ENCODE peak calls at places on chromosome 3, in four cellular contexts. One of them, this sample, is unnamed.

GRCh38 chr3:17605032-17605431 is 137.4 kb downstream of the TBC1D5 start:
- DNase-seq in neural progenitor cell: no peak
- DNase-seq in hepatocyte: peak; percentile 15
- DNase-seq in K562: no peak
- DNase-seq in this sample: peak; percentile 88

GRCh38 chr3:31250116-31250813 is 282.5 kb upstream of the STT3B start:
- DNase-seq in K562: no peak
- DNase-seq in neural progenitor cell: no peak
- DNase-seq in hepatocyte: no peak
- DNase-seq in this sample: peak; percentile 6

GRCh38 chr3:112109313-112109712 is 23.1 kb downstream of the C3orf52 start:
- DNase-seq in neural progenitor cell: no peak
- DNase-seq in hepatocyte: no peak
- DNase-seq in K562: no peak
- DNase-seq in this sample: no peak

GRCh38 chr3:172987268-172987667 is 153.8 kb downstream of the SPATA16 start:
- DNase-seq in hepatocyte: peak; percentile 18
- DNase-seq in neural progenitor cell: peak; percentile 39
- DNase-seq in K562: peak; percentile 31
- DNase-seq in this sample: no peak

GRCh38 chr3:3237979-3238378 is 58.5 kb upstream of the CRBN start:
- DNase-seq in hepatocyte: no peak
- DNase-seq in neural progenitor cell: no peak
- DNase-seq in K562: no peak
- DNase-seq in this sample: no peak

GRCh38 chr3:111737056-111737711 is 121.9 kb upstream of the PHLDB2 start:
- DNase-seq in hepatocyte: no peak
- DNase-seq in neural progenitor cell: no peak
- DNase-seq in K562: no peak
- DNase-seq in this sample: no peak

GRCh38 chr3:7959094-7959493 is 542.5 kb upstream of the LMCD1 start:
- DNase-seq in neural progenitor cell: no peak
- DNase-seq in hepatocyte: no peak
- DNase-seq in K562: no peak
- DNase-seq in this sample: no peak

GRCh38 chr3:25156526-25157075 is 271.5 kb upstream of the RARB start:
- DNase-seq in neural progenitor cell: peak; percentile 70
- DNase-seq in hepatocyte: peak; percentile 45
- DNase-seq in K562: no peak
- DNase-seq in this sample: peak; percentile 89

GRCh38 chr3:45496550-45496949 is 98.0 kb upstream of the LIMD1 start:
- DNase-seq in neural progenitor cell: no peak
- DNase-seq in hepatocyte: no peak
- DNase-seq in K562: no peak
- DNase-seq in this sample: no peak

GRCh38 chr3:192419312-192419711 is 308.0 kb downstream of the FGF12 start:
- DNase-seq in hepatocyte: no peak
- DNase-seq in K562: no peak
- DNase-seq in neural progenitor cell: no peak
- DNase-seq in this sample: no peak

GRCh38 chr3:53286727-53287412 is 31.0 kb upstream of the TKT start:
- DNase-seq in neural progenitor cell: peak; percentile 35
- DNase-seq in hepatocyte: no peak
- DNase-seq in K562: no peak
- DNase-seq in this sample: peak; percentile 62

GRCh38 chr3:171028025-171028778 is 1.7 kb upstream of the SLC2A2 start:
- DNase-seq in hepatocyte: peak; percentile 59
- DNase-seq in K562: no peak
- DNase-seq in neural progenitor cell: peak; percentile 56
- DNase-seq in this sample: peak; percentile 97

GRCh38 chr3:175493296-175493695 is 634.2 kb downstream of the NAALADL2 start:
- DNase-seq in K562: no peak
- DNase-seq in neural progenitor cell: no peak
- DNase-seq in hepatocyte: no peak
- DNase-seq in this sample: no peak

GRCh38 chr3:8638994-8639393 is 5.6 kb downstream of the SSUH2 start:
- DNase-seq in neural progenitor cell: no peak
- DNase-seq in hepatocyte: no peak
- DNase-seq in K562: no peak
- DNase-seq in this sample: no peak

GRCh38 chr3:139954146-139954545 is 19.2 kb downstream of the CLSTN2 start:
- DNase-seq in K562: no peak
- DNase-seq in neural progenitor cell: no peak
- DNase-seq in hepatocyte: no peak
- DNase-seq in this sample: no peak

GRCh38 chr3:112752092-112752512 is 94.6 kb downstream of the CD200R1L start:
- DNase-seq in neural progenitor cell: no peak
- DNase-seq in K562: no peak
- DNase-seq in hepatocyte: peak; percentile 50
- DNase-seq in this sample: no peak

GRCh38 chr3:156826896-156827882 is 1.0 kb downstream of the LEKR1 start:
- DNase-seq in hepatocyte: no peak
- DNase-seq in K562: no peak
- DNase-seq in neural progenitor cell: peak; percentile 40
- DNase-seq in this sample: no peak

GRCh38 chr3:188067932-188068331 is 86.0 kb upstream of the LPP start:
- DNase-seq in neural progenitor cell: no peak
- DNase-seq in hepatocyte: peak; percentile 29
- DNase-seq in K562: no peak
- DNase-seq in this sample: peak; percentile 66

GRCh38 chr3:634511-634910 is 437.9 kb downstream of the CHL1 start:
- DNase-seq in hepatocyte: no peak
- DNase-seq in K562: no peak
- DNase-seq in neural progenitor cell: no peak
- DNase-seq in this sample: no peak

GRCh38 chr3:170502297-170502696 is 83.6 kb downstream of the SLC7A14 start:
- DNase-seq in neural progenitor cell: no peak
- DNase-seq in hepatocyte: no peak
- DNase-seq in K562: no peak
- DNase-seq in this sample: peak; percentile 48

GRCh38 chr3:188362405-188362831 is 208.5 kb downstream of the LPP start:
- DNase-seq in neural progenitor cell: no peak
- DNase-seq in hepatocyte: peak; percentile 73
- DNase-seq in K562: no peak
- DNase-seq in this sample: peak; percentile 95

GRCh38 chr3:117144832-117145231 is 435.3 kb downstream of the TUSC7 start:
- DNase-seq in K562: no peak
- DNase-seq in neural progenitor cell: no peak
- DNase-seq in hepatocyte: no peak
- DNase-seq in this sample: peak; percentile 19

GRCh38 chr3:128555098-128555825 is 62.3 kb upstream of the GATA2 start:
- DNase-seq in K562: no peak
- DNase-seq in neural progenitor cell: peak; percentile 43
- DNase-seq in hepatocyte: no peak
- DNase-seq in this sample: no peak

GRCh38 chr3:40994611-40995010 is 204.7 kb upstream of the CTNNB1 start:
- DNase-seq in hepatocyte: no peak
- DNase-seq in neural progenitor cell: no peak
- DNase-seq in K562: no peak
- DNase-seq in this sample: no peak

GRCh38 chr3:52315977-52316764 is at the start of gene DNAH1:
- DNase-seq in K562: no peak
- DNase-seq in hepatocyte: no peak
- DNase-seq in neural progenitor cell: peak; percentile 39
- DNase-seq in this sample: no peak

GRCh38 chr3:144692488-144692887 is 720.9 kb downstream of the DIPK2A start:
- DNase-seq in neural progenitor cell: no peak
- DNase-seq in K562: no peak
- DNase-seq in hepatocyte: no peak
- DNase-seq in this sample: no peak

GRCh38 chr3:63032876-63033275 is 157.7 kb upstream of the CADPS start:
- DNase-seq in neural progenitor cell: no peak
- DNase-seq in hepatocyte: no peak
- DNase-seq in K562: no peak
- DNase-seq in this sample: peak; percentile 15

GRCh38 chr3:2334921-2335320 is 236.3 kb downstream of the CNTN4 start:
- DNase-seq in neural progenitor cell: no peak
- DNase-seq in hepatocyte: no peak
- DNase-seq in K562: no peak
- DNase-seq in this sample: no peak

GRCh38 chr3:112900088-112900487 is 53.4 kb upstream of the CD200R1L start:
- DNase-seq in hepatocyte: no peak
- DNase-seq in neural progenitor cell: no peak
- DNase-seq in K562: no peak
- DNase-seq in this sample: no peak

GRCh38 chr3:183455064-183455463 is 26.6 kb upstream of the MCF2L2 start:
- DNase-seq in K562: no peak
- DNase-seq in hepatocyte: no peak
- DNase-seq in neural progenitor cell: no peak
- DNase-seq in this sample: peak; percentile 72

GRCh38 chr3:46923559-46924350 is 46.2 kb downstream of the PTH1R start:
- DNase-seq in neural progenitor cell: peak; percentile 69
- DNase-seq in K562: peak; percentile 61
- DNase-seq in hepatocyte: peak; percentile 70
- DNase-seq in this sample: no peak

GRCh38 chr3:133854264-133854663 is 41.4 kb downstream of the RAB6B start:
- DNase-seq in neural progenitor cell: no peak
- DNase-seq in hepatocyte: no peak
- DNase-seq in K562: no peak
- DNase-seq in this sample: no peak

GRCh38 chr3:155995525-155996370 is 124.6 kb upstream of the KCNAB1 start:
- DNase-seq in hepatocyte: peak; percentile 58
- DNase-seq in neural progenitor cell: peak; percentile 56
- DNase-seq in K562: peak; percentile 26
- DNase-seq in this sample: peak; percentile 45

GRCh38 chr3:113249111-113249510 is 37.8 kb downstream of the BOC start:
- DNase-seq in neural progenitor cell: no peak
- DNase-seq in hepatocyte: no peak
- DNase-seq in K562: no peak
- DNase-seq in this sample: peak; percentile 92

GRCh38 chr3:107543666-107544065 is 20.9 kb downstream of the BBX start:
- DNase-seq in K562: no peak
- DNase-seq in neural progenitor cell: peak; percentile 9
- DNase-seq in hepatocyte: no peak
- DNase-seq in this sample: no peak

GRCh38 chr3:183435701-183436100 is 7.3 kb upstream of the MCF2L2 start:
- DNase-seq in neural progenitor cell: no peak
- DNase-seq in K562: no peak
- DNase-seq in hepatocyte: no peak
- DNase-seq in this sample: no peak

GRCh38 chr3:48415251-48415953 is 14.5 kb downstream of the PLXNB1 start:
- DNase-seq in K562: no peak
- DNase-seq in neural progenitor cell: no peak
- DNase-seq in hepatocyte: no peak
- DNase-seq in this sample: no peak
- TF ChIP-seq CTCF in K562: peak; percentile 17
- TF ChIP-seq CTCF in neural progenitor cell: peak; percentile 9
- TF ChIP-seq CTCF in hepatocyte: no peak
- TF ChIP-seq CTCF in this sample: no peak

GRCh38 chr3:65627102-65627501 is 411.6 kb downstream of the MAGI1 start:
- DNase-seq in neural progenitor cell: no peak
- DNase-seq in hepatocyte: no peak
- DNase-seq in K562: no peak
- DNase-seq in this sample: no peak
- H3K79me2 ChIP-seq in neural progenitor cell: no peaks in the 10 kb centered on the region
- H3K79me2 ChIP-seq in hepatocyte: peaks cover 18% of the 10 kb centered on the region
- H3K79me2 ChIP-seq in K562: no peaks in the 10 kb centered on the region
- H3K79me2 ChIP-seq in this sample: no peaks in the 10 kb centered on the region

DNA sequence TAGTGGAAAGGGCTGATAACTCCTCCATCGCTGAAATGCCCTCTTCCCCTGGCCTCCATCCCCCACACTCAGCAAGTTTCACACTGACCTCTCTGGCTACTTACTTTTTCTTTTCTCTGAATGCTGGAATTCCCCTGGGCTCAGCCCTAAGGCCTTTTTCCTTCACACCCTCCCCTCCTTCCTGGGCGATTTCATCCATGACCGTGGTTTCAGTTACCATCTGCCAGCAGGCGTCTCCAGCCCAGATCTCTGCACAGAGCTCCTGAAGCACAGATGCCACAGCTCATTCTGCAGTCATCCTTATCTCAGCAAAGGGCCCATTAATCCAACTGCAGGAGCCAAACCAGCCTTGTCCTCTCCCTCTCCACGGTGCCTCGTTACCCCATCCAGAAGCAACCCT is 114.0 kb downstream of the RFTN1 start:
- DNase-seq in neural progenitor cell: no peak
- DNase-seq in K562: no peak
- DNase-seq in hepatocyte: peak; percentile 41
- DNase-seq in this sample: peak; percentile 77
- TF ChIP-seq CTCF in neural progenitor cell: no peak
- TF ChIP-seq CTCF in K562: no peak
- TF ChIP-seq CTCF in hepatocyte: no peak
- TF ChIP-seq CTCF in this sample: peak; percentile 5

GRCh38 chr3:11570789-11571495 is 72.8 kb downstream of the VGLL4 start:
- DNase-seq in hepatocyte: no peak
- DNase-seq in K562: no peak
- DNase-seq in neural progenitor cell: no peak
- DNase-seq in this sample: peak; percentile 58

GRCh38 chr3:11567516-11568467 is 75.9 kb downstream of the VGLL4 start:
- DNase-seq in hepatocyte: no peak
- DNase-seq in neural progenitor cell: no peak
- DNase-seq in K562: no peak
- DNase-seq in this sample: peak; percentile 86

GRCh38 chr3:11568503-11569155 is 75.1 kb downstream of the VGLL4 start:
- DNase-seq in K562: no peak
- DNase-seq in hepatocyte: peak; percentile 44
- DNase-seq in neural progenitor cell: no peak
- DNase-seq in this sample: peak; percentile 95

GRCh38 chr3:11570251-11570650 is 73.5 kb downstream of the VGLL4 start:
- DNase-seq in neural progenitor cell: no peak
- DNase-seq in K562: no peak
- DNase-seq in hepatocyte: no peak
- DNase-seq in this sample: no peak

DNA sequence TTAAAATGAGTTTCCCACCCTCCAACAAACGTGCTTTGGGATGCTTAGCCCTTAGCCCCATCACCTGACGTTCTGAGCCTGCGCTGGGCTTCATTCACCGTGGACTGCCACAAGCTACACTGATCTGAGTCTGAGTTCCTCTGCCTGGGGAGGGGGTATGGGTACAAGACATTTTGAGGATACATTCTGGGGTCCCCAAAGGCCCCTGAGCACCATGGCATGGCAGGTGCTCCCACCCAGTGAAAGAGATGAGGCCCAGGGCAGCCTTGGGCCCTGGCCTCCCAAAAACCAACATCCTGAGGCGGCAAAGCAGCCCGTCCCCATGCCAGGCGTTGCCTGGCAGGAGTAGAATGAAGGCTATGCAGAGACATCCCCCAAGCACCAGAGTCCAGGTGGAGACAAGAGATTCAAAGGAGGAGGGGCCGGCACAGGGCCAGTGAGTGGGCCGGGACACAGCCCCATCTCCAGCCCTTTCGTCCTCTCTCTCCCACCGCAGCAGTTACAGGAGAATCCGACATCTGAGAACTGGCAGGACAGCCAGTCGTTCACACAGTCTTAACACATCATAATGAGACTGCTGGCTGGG is 74.5 kb downstream of the VGLL4 start:
- DNase-seq in K562: no peak
- DNase-seq in hepatocyte: no peak
- DNase-seq in neural progenitor cell: no peak
- DNase-seq in this sample: no peak
- H3K79me2 ChIP-seq in K562: no peaks in the 10 kb centered on the region
- H3K79me2 ChIP-seq in hepatocyte: peaks cover 99% of the 10 kb centered on the region
- H3K79me2 ChIP-seq in neural progenitor cell: peaks cover 82% of the 10 kb centered on the region
- H3K79me2 ChIP-seq in this sample: peaks cover 89% of the 10 kb centered on the region

This sample was measured in astrocyte.